ENCODE peak calls at places on chromosomes 7 and 10, in six cellular contexts. One of them, this sample, is unnamed.

GRCh38 chr7:2193575-2194305 is 39.0 kb downstream of the MAD1L1 start:
- DNase-seq in fibroblast of villous mesenchyme: no peak
- DNase-seq in GM10248: no peak
- DNase-seq in progenitor cell of endocrine pancreas: no peak
- DNase-seq in GM06990: no peak
- DNase-seq in fibroblast of mammary gland: no peak
- DNase-seq in this sample: no peak

GRCh38 chr10:36624551-36625100 is 500.8 kb upstream of the ANKRD30A start:
- DNase-seq in GM06990: no peak
- DNase-seq in GM10248: no peak
- DNase-seq in fibroblast of mammary gland: no peak
- DNase-seq in fibroblast of villous mesenchyme: no peak
- DNase-seq in progenitor cell of endocrine pancreas: no peak
- DNase-seq in this sample: no peak

GRCh38 chr10:84563355-84563754 is 235.0 kb downstream of the CCSER2 start:
- DNase-seq in fibroblast of villous mesenchyme: no peak
- DNase-seq in GM06990: no peak
- DNase-seq in fibroblast of mammary gland: no peak
- DNase-seq in progenitor cell of endocrine pancreas: no peak
- DNase-seq in GM10248: no peak
- DNase-seq in this sample: peak; percentile 38

GRCh38 chr10:69838418-69838817 is 36.7 kb downstream of the COL13A1 start:
- DNase-seq in progenitor cell of endocrine pancreas: no peak
- DNase-seq in GM10248: no peak
- DNase-seq in GM06990: no peak
- DNase-seq in fibroblast of villous mesenchyme: no peak
- DNase-seq in fibroblast of mammary gland: no peak
- DNase-seq in this sample: no peak

GRCh38 chr10:122435212-122435827 is 19.1 kb upstream of the ARMS2 start:
- DNase-seq in GM10248: no peak
- DNase-seq in fibroblast of mammary gland: peak; percentile 64
- DNase-seq in progenitor cell of endocrine pancreas: no peak
- DNase-seq in fibroblast of villous mesenchyme: peak; percentile 61
- DNase-seq in GM06990: no peak
- DNase-seq in this sample: no peak

GRCh38 chr10:31158000-31158658 is 126.5 kb upstream of the ZNF438 start:
- DNase-seq in progenitor cell of endocrine pancreas: no peak
- DNase-seq in GM10248: no peak
- DNase-seq in fibroblast of mammary gland: peak; percentile 79
- DNase-seq in fibroblast of villous mesenchyme: peak; percentile 79
- DNase-seq in GM06990: no peak
- DNase-seq in this sample: no peak

GRCh38 chr7:7768977-7769376 is 50.6 kb upstream of the RPA3 start:
- DNase-seq in fibroblast of villous mesenchyme: no peak
- DNase-seq in GM06990: no peak
- DNase-seq in progenitor cell of endocrine pancreas: no peak
- DNase-seq in fibroblast of mammary gland: no peak
- DNase-seq in GM10248: no peak
- DNase-seq in this sample: no peak

GRCh38 chr7:95993420-95993819 is 221.1 kb downstream of the DYNC1I1 start:
- DNase-seq in fibroblast of villous mesenchyme: no peak
- DNase-seq in GM10248: no peak
- DNase-seq in GM06990: no peak
- DNase-seq in progenitor cell of endocrine pancreas: no peak
- DNase-seq in fibroblast of mammary gland: no peak
- DNase-seq in this sample: no peak

GRCh38 chr7:30027065-30027456 is 559 bp upstream of the FKBP14 start:
- DNase-seq in GM06990: peak; percentile 39
- DNase-seq in progenitor cell of endocrine pancreas: no peak
- DNase-seq in fibroblast of villous mesenchyme: no peak
- DNase-seq in fibroblast of mammary gland: peak; percentile 62
- DNase-seq in GM10248: peak; percentile 57
- DNase-seq in this sample: peak; percentile 73

GRCh38 chr10:124534231-124534798 is 72.7 kb downstream of the LHPP start:
- DNase-seq in GM06990: peak; percentile 49
- DNase-seq in progenitor cell of endocrine pancreas: no peak
- DNase-seq in fibroblast of mammary gland: peak; percentile 46
- DNase-seq in fibroblast of villous mesenchyme: no peak
- DNase-seq in GM10248: no peak
- DNase-seq in this sample: peak; percentile 57

GRCh38 chr10:124708246-124708779 is 35.9 kb downstream of the FAM53B start:
- DNase-seq in fibroblast of villous mesenchyme: peak; percentile 91
- DNase-seq in GM06990: no peak
- DNase-seq in progenitor cell of endocrine pancreas: no peak
- DNase-seq in fibroblast of mammary gland: no peak
- DNase-seq in GM10248: no peak
- DNase-seq in this sample: no peak

GRCh38 chr10:7435674-7436073 is 24.8 kb upstream of the SFMBT2 start:
- DNase-seq in fibroblast of villous mesenchyme: no peak
- DNase-seq in GM10248: peak; percentile 50
- DNase-seq in GM06990: peak; percentile 17
- DNase-seq in fibroblast of mammary gland: no peak
- DNase-seq in progenitor cell of endocrine pancreas: no peak
- DNase-seq in this sample: peak; percentile 45

GRCh38 chr7:22565315-22565811 is 65.4 kb upstream of the STEAP1B start:
- DNase-seq in progenitor cell of endocrine pancreas: no peak
- DNase-seq in fibroblast of villous mesenchyme: peak; percentile 75
- DNase-seq in GM10248: peak; percentile 35
- DNase-seq in fibroblast of mammary gland: peak; percentile 81
- DNase-seq in GM06990: no peak
- DNase-seq in this sample: peak; percentile 34

GRCh38 chr7:28093617-28094232 is 86.9 kb downstream of the JAZF1 start:
- DNase-seq in fibroblast of mammary gland: peak; percentile 72
- DNase-seq in progenitor cell of endocrine pancreas: peak; percentile 34
- DNase-seq in fibroblast of villous mesenchyme: peak; percentile 88
- DNase-seq in GM06990: no peak
- DNase-seq in GM10248: peak; percentile 29
- DNase-seq in this sample: peak; percentile 46

GRCh38 chr10:28570598-28570997 is 37.7 kb downstream of the WAC start:
- DNase-seq in GM10248: no peak
- DNase-seq in GM06990: no peak
- DNase-seq in progenitor cell of endocrine pancreas: no peak
- DNase-seq in fibroblast of villous mesenchyme: no peak
- DNase-seq in fibroblast of mammary gland: no peak
- DNase-seq in this sample: no peak

GRCh38 chr10:44925224-44925623 is 14.1 kb downstream of the TMEM72 start:
- DNase-seq in GM10248: no peak
- DNase-seq in progenitor cell of endocrine pancreas: peak; percentile 46
- DNase-seq in fibroblast of villous mesenchyme: no peak
- DNase-seq in fibroblast of mammary gland: no peak
- DNase-seq in GM06990: no peak
- DNase-seq in this sample: no peak

GRCh38 chr7:27651702-27652101 is 11.0 kb downstream of the HIBADH start:
- DNase-seq in GM06990: no peak
- DNase-seq in GM10248: no peak
- DNase-seq in fibroblast of mammary gland: no peak
- DNase-seq in fibroblast of villous mesenchyme: peak; percentile 24
- DNase-seq in progenitor cell of endocrine pancreas: no peak
- DNase-seq in this sample: no peak

GRCh38 chr10:118939216-118940007 is 90.1 kb upstream of the NANOS1 start:
- DNase-seq in GM06990: no peak
- DNase-seq in fibroblast of mammary gland: peak; percentile 89
- DNase-seq in GM10248: no peak
- DNase-seq in progenitor cell of endocrine pancreas: no peak
- DNase-seq in fibroblast of villous mesenchyme: peak; percentile 52
- DNase-seq in this sample: no peak

GRCh38 chr10:125698599-125698998 is 15.6 kb upstream of the TEX36 start:
- DNase-seq in GM06990: no peak
- DNase-seq in GM10248: no peak
- DNase-seq in fibroblast of villous mesenchyme: no peak
- DNase-seq in fibroblast of mammary gland: no peak
- DNase-seq in progenitor cell of endocrine pancreas: no peak
- DNase-seq in this sample: no peak

GRCh38 chr7:113710310-113711106 is 208.3 kb downstream of the PPP1R3A start:
- DNase-seq in GM06990: peak; percentile 33
- DNase-seq in GM10248: peak; percentile 46
- DNase-seq in progenitor cell of endocrine pancreas: peak; percentile 19
- DNase-seq in fibroblast of villous mesenchyme: peak; percentile 81
- DNase-seq in fibroblast of mammary gland: peak; percentile 85
- DNase-seq in this sample: peak; percentile 43

GRCh38 chr7:116532102-116532501 is 7.3 kb downstream of the CAV1 start:
- DNase-seq in fibroblast of villous mesenchyme: no peak
- DNase-seq in GM06990: no peak
- DNase-seq in fibroblast of mammary gland: no peak
- DNase-seq in progenitor cell of endocrine pancreas: no peak
- DNase-seq in GM10248: no peak
- DNase-seq in this sample: no peak

GRCh38 chr10:118374404-118374803 is 32.3 kb upstream of the FAM204A start:
- DNase-seq in fibroblast of villous mesenchyme: no peak
- DNase-seq in GM10248: no peak
- DNase-seq in progenitor cell of endocrine pancreas: no peak
- DNase-seq in GM06990: no peak
- DNase-seq in fibroblast of mammary gland: peak; percentile 3
- DNase-seq in this sample: no peak

GRCh38 chr7:143299346-143299745 is 11.2 kb downstream of the CASP2 start:
- DNase-seq in fibroblast of mammary gland: peak; percentile 49
- DNase-seq in progenitor cell of endocrine pancreas: no peak
- DNase-seq in GM06990: no peak
- DNase-seq in GM10248: no peak
- DNase-seq in fibroblast of villous mesenchyme: no peak
- DNase-seq in this sample: no peak

GRCh38 chr10:5547934-5548660 is 23.3 kb downstream of the CALML3 start:
- DNase-seq in GM10248: no peak
- DNase-seq in fibroblast of mammary gland: no peak
- DNase-seq in fibroblast of villous mesenchyme: no peak
- DNase-seq in progenitor cell of endocrine pancreas: no peak
- DNase-seq in GM06990: no peak
- DNase-seq in this sample: no peak

GRCh38 chr10:97596101-97597055 is 6.9 kb downstream of the C10orf62 start:
- DNase-seq in fibroblast of villous mesenchyme: peak; percentile 54
- DNase-seq in fibroblast of mammary gland: peak; percentile 89
- DNase-seq in GM06990: no peak
- DNase-seq in progenitor cell of endocrine pancreas: no peak
- DNase-seq in GM10248: no peak
- DNase-seq in this sample: no peak

GRCh38 chr7:78691584-78691983 is 761.9 kb downstream of the MAGI2 start:
- DNase-seq in GM06990: no peak
- DNase-seq in fibroblast of mammary gland: no peak
- DNase-seq in GM10248: no peak
- DNase-seq in fibroblast of villous mesenchyme: no peak
- DNase-seq in progenitor cell of endocrine pancreas: no peak
- DNase-seq in this sample: no peak

GRCh38 chr10:88934900-88935672 is 17.5 kb downstream of the ACTA2 start:
- DNase-seq in fibroblast of villous mesenchyme: peak; percentile 87
- DNase-seq in GM10248: peak; percentile 55
- DNase-seq in GM06990: peak; percentile 35
- DNase-seq in progenitor cell of endocrine pancreas: peak; percentile 29
- DNase-seq in fibroblast of mammary gland: peak; percentile 86
- DNase-seq in this sample: peak; percentile 31

GRCh38 chr10:99694171-99694570 is 34.9 kb downstream of the ENTPD7 start:
- DNase-seq in fibroblast of mammary gland: peak; percentile 79
- DNase-seq in progenitor cell of endocrine pancreas: no peak
- DNase-seq in GM06990: no peak
- DNase-seq in fibroblast of villous mesenchyme: peak; percentile 78
- DNase-seq in GM10248: no peak
- DNase-seq in this sample: no peak

DNA sequence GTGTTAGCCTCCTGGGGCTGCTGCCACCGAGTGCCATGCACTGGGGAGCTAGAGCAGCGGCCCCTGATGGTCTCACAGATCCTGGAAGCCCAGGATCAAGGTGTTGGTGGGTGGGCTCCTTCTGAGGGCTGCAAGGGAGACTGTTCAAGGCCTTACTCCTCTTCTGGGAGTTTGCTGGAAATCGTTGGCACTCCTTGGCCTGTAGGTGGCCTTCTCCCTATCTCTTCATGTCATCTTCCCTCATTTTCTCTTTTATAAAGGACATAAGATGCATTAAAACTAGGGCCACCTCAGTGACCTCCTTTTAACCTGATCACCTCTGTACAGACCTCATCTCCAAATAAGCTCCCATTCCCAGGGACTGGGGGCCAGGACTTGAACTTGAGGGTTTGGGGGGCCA is 27.0 kb upstream of the ZNF862 start:
- DNase-seq in GM06990: no peak
- DNase-seq in fibroblast of villous mesenchyme: no peak
- DNase-seq in progenitor cell of endocrine pancreas: no peak
- DNase-seq in fibroblast of mammary gland: peak; percentile 4
- DNase-seq in GM10248: no peak
- DNase-seq in this sample: no peak
- TF ChIP-seq CTCF in GM06990: peak; percentile 21
- TF ChIP-seq CTCF in fibroblast of villous mesenchyme: peak; percentile 29
- TF ChIP-seq CTCF in progenitor cell of endocrine pancreas: no peak
- TF ChIP-seq CTCF in fibroblast of mammary gland: peak; percentile 31
- TF ChIP-seq CTCF in GM10248: peak; percentile 18
- TF ChIP-seq CTCF in this sample: peak; percentile 30

GRCh38 chr7:54678763-54679396 is 80.1 kb downstream of the SEC61G start:
- DNase-seq in fibroblast of villous mesenchyme: no peak
- DNase-seq in progenitor cell of endocrine pancreas: no peak
- DNase-seq in fibroblast of mammary gland: no peak
- DNase-seq in GM10248: no peak
- DNase-seq in GM06990: no peak
- DNase-seq in this sample: no peak
- TF ChIP-seq CTCF in fibroblast of villous mesenchyme: no peak
- TF ChIP-seq CTCF in progenitor cell of endocrine pancreas: no peak
- TF ChIP-seq CTCF in fibroblast of mammary gland: peak; percentile 3
- TF ChIP-seq CTCF in GM10248: no peak
- TF ChIP-seq CTCF in GM06990: no peak
- TF ChIP-seq CTCF in this sample: no peak

DNA sequence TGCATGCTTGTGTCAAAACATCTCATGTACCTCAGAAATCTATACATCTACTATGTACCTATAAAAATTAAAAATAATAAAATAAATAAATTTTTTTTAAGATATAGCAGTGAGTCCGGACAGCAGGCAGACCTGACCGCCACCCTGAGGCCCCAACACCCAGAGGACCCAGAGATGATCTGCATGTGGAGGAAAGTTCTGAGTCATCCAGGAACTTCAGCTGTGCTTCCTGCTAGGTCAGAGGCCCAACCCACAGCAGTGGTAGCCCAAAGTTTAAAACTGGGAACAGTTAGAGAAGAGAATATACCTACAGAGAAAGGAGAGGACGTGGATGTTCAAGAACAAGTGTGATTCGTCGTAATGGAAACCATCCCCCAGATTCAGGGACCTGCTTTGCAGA is 683.7 kb upstream of the NRP1 start:
- DNase-seq in GM10248: no peak
- DNase-seq in progenitor cell of endocrine pancreas: no peak
- DNase-seq in fibroblast of villous mesenchyme: no peak
- DNase-seq in fibroblast of mammary gland: peak; percentile 28
- DNase-seq in GM06990: peak; percentile 8
- DNase-seq in this sample: no peak
- TF ChIP-seq CTCF in GM10248: no peak
- TF ChIP-seq CTCF in progenitor cell of endocrine pancreas: no peak
- TF ChIP-seq CTCF in fibroblast of villous mesenchyme: no peak
- TF ChIP-seq CTCF in fibroblast of mammary gland: no peak
- TF ChIP-seq CTCF in GM06990: no peak
- TF ChIP-seq CTCF in this sample: no peak

DNA sequence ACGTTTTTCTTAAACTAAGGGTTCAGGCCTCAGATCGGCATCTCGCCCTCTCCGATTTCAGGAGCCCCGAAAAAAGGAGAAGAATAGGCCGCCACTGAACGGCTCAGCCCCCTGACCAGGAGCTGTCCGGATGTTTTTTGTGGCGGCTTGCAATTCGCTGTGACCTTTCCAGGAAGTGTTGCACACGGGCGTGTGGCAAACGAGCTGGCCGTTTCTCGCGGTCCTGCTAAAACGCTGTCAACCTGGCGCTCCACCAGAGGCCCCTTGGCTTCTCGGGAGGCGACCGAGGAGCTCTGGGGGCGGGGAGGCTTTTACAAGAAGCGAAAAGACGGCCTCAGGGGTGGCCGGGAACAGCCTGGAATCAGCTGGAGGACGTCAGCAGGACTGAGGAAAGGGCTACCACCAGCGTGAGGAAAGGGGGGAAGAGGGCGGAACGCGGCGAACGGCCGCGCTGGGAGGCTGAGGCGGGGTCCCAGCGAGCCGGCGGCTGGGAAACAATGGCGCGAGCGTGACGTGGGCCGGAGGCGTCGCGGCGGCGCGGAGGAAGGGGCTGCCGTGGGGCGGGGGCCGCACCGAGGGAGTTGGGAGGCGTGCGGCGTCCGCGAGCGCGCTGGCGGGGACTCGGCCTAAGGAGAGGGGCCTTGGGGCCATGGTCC is 493 bp downstream of the NT5C2 start:
- DNase-seq in fibroblast of villous mesenchyme: peak; percentile 89
- DNase-seq in GM06990: peak; percentile 79
- DNase-seq in GM10248: peak; percentile 75
- DNase-seq in fibroblast of mammary gland: peak; percentile 77
- DNase-seq in progenitor cell of endocrine pancreas: peak; percentile 45
- DNase-seq in this sample: peak; percentile 73
- TF ChIP-seq CTCF in fibroblast of villous mesenchyme: no peak
- TF ChIP-seq CTCF in GM06990: no peak
- TF ChIP-seq CTCF in GM10248: no peak
- TF ChIP-seq CTCF in fibroblast of mammary gland: no peak
- TF ChIP-seq CTCF in progenitor cell of endocrine pancreas: no peak
- TF ChIP-seq CTCF in this sample: no peak